ENCODE peak calls at places on chromosomes 6 and 20, in ten cellular contexts. One of them, this sample, is unnamed.
A peak's percentile ranks its signal among the peaks of the same experiment; 100 is the strongest.

GRCh38 chr6:81562169-81562568 is 190.3 kb downstream of the TENT5A start:
- DNase-seq in transverse colon: peak; percentile 12
- DNase-seq in tibial artery: no peak
- DNase-seq in fibroblast of pulmonary artery: peak; percentile 73
- DNase-seq in endothelial cell of umbilical vein: no peak
- DNase-seq in ovary: no peak
- DNase-seq in neural crest cell: no peak
- DNase-seq in HFFc6: peak; percentile 81
- DNase-seq in foreskin fibroblast: peak; percentile 75
- DNase-seq in Peyer's patch: no peak
- DNase-seq in this sample: no peak

GRCh38 chr20:39070484-39071231 is 108.5 kb downstream of the DHX35 start:
- DNase-seq in transverse colon: no peak
- DNase-seq in tibial artery: no peak
- DNase-seq in fibroblast of pulmonary artery: peak; percentile 21
- DNase-seq in endothelial cell of umbilical vein: peak; percentile 25
- DNase-seq in ovary: no peak
- DNase-seq in neural crest cell: no peak
- DNase-seq in HFFc6: peak; percentile 80
- DNase-seq in foreskin fibroblast: peak; percentile 71
- DNase-seq in Peyer's patch: no peak
- DNase-seq in this sample: no peak

GRCh38 chr6:9458424-9458823 is 956.5 kb downstream of the TFAP2A start:
- DNase-seq in transverse colon: no peak
- DNase-seq in tibial artery: no peak
- DNase-seq in fibroblast of pulmonary artery: no peak
- DNase-seq in endothelial cell of umbilical vein: no peak
- DNase-seq in ovary: no peak
- DNase-seq in neural crest cell: no peak
- DNase-seq in HFFc6: no peak
- DNase-seq in foreskin fibroblast: no peak
- DNase-seq in Peyer's patch: no peak
- DNase-seq in this sample: no peak

GRCh38 chr20:3890999-3891929 is 2.1 kb downstream of the PANK2 start:
- DNase-seq in transverse colon: no peak
- DNase-seq in tibial artery: peak; percentile 16
- DNase-seq in fibroblast of pulmonary artery: no peak
- DNase-seq in endothelial cell of umbilical vein: no peak
- DNase-seq in ovary: no peak
- DNase-seq in neural crest cell: no peak
- DNase-seq in HFFc6: no peak
- DNase-seq in foreskin fibroblast: no peak
- DNase-seq in Peyer's patch: no peak
- DNase-seq in this sample: no peak

GRCh38 chr20:22257912-22258311 is 326.5 kb downstream of the FOXA2 start:
- DNase-seq in transverse colon: no peak
- DNase-seq in tibial artery: no peak
- DNase-seq in fibroblast of pulmonary artery: no peak
- DNase-seq in endothelial cell of umbilical vein: no peak
- DNase-seq in ovary: no peak
- DNase-seq in neural crest cell: no peak
- DNase-seq in HFFc6: no peak
- DNase-seq in foreskin fibroblast: no peak
- DNase-seq in Peyer's patch: no peak
- DNase-seq in this sample: no peak

GRCh38 chr6:71043902-71044301 is 87.0 kb upstream of the B3GAT2 start:
- DNase-seq in transverse colon: no peak
- DNase-seq in tibial artery: no peak
- DNase-seq in fibroblast of pulmonary artery: peak; percentile 20
- DNase-seq in endothelial cell of umbilical vein: no peak
- DNase-seq in ovary: no peak
- DNase-seq in neural crest cell: no peak
- DNase-seq in HFFc6: no peak
- DNase-seq in foreskin fibroblast: peak; percentile 10
- DNase-seq in Peyer's patch: no peak
- DNase-seq in this sample: peak; percentile 54

GRCh38 chr6:159125977-159126376 is 43.2 kb upstream of the FNDC1 start:
- DNase-seq in transverse colon: no peak
- DNase-seq in tibial artery: no peak
- DNase-seq in fibroblast of pulmonary artery: no peak
- DNase-seq in endothelial cell of umbilical vein: no peak
- DNase-seq in ovary: no peak
- DNase-seq in neural crest cell: no peak
- DNase-seq in HFFc6: no peak
- DNase-seq in foreskin fibroblast: no peak
- DNase-seq in Peyer's patch: no peak
- DNase-seq in this sample: no peak

GRCh38 chr20:23021941-23022340 is 13.2 kb upstream of the SSTR4 start:
- DNase-seq in transverse colon: no peak
- DNase-seq in tibial artery: no peak
- DNase-seq in fibroblast of pulmonary artery: no peak
- DNase-seq in endothelial cell of umbilical vein: no peak
- DNase-seq in ovary: no peak
- DNase-seq in neural crest cell: no peak
- DNase-seq in HFFc6: no peak
- DNase-seq in foreskin fibroblast: no peak
- DNase-seq in Peyer's patch: no peak
- DNase-seq in this sample: peak; percentile 73

GRCh38 chr6:157304840-157305675 is 18.3 kb downstream of the TMEM242 start:
- DNase-seq in transverse colon: peak; percentile 26
- DNase-seq in tibial artery: peak; percentile 49
- DNase-seq in fibroblast of pulmonary artery: peak; percentile 42
- DNase-seq in endothelial cell of umbilical vein: peak; percentile 85
- DNase-seq in ovary: no peak
- DNase-seq in neural crest cell: no peak
- DNase-seq in HFFc6: peak; percentile 9
- DNase-seq in foreskin fibroblast: no peak
- DNase-seq in Peyer's patch: no peak
- DNase-seq in this sample: no peak

GRCh38 chr6:99344289-99344688 is 5.2 kb downstream of the FAXC start:
- DNase-seq in transverse colon: no peak
- DNase-seq in tibial artery: no peak
- DNase-seq in fibroblast of pulmonary artery: peak; percentile 41
- DNase-seq in endothelial cell of umbilical vein: no peak
- DNase-seq in ovary: no peak
- DNase-seq in neural crest cell: no peak
- DNase-seq in HFFc6: peak; percentile 19
- DNase-seq in foreskin fibroblast: peak; percentile 20
- DNase-seq in Peyer's patch: no peak
- DNase-seq in this sample: no peak

GRCh38 chr6:90431521-90432407 is 135.1 kb upstream of the BACH2 start:
- DNase-seq in transverse colon: no peak
- DNase-seq in tibial artery: no peak
- DNase-seq in fibroblast of pulmonary artery: no peak
- DNase-seq in endothelial cell of umbilical vein: no peak
- DNase-seq in ovary: no peak
- DNase-seq in neural crest cell: no peak
- DNase-seq in HFFc6: no peak
- DNase-seq in foreskin fibroblast: no peak
- DNase-seq in Peyer's patch: no peak
- DNase-seq in this sample: no peak

GRCh38 chr6:52503853-52504777 is 72.7 kb downstream of the TRAM2 start:
- DNase-seq in transverse colon: peak; percentile 97
- DNase-seq in tibial artery: peak; percentile 92
- DNase-seq in fibroblast of pulmonary artery: peak; percentile 69
- DNase-seq in endothelial cell of umbilical vein: peak; percentile 49
- DNase-seq in ovary: peak; percentile 42
- DNase-seq in neural crest cell: no peak
- DNase-seq in HFFc6: peak; percentile 64
- DNase-seq in foreskin fibroblast: no peak
- DNase-seq in Peyer's patch: no peak
- DNase-seq in this sample: peak; percentile 80

GRCh38 chr6:52505726-52506501 is 70.9 kb downstream of the TRAM2 start:
- DNase-seq in transverse colon: no peak
- DNase-seq in tibial artery: no peak
- DNase-seq in fibroblast of pulmonary artery: no peak
- DNase-seq in endothelial cell of umbilical vein: no peak
- DNase-seq in ovary: no peak
- DNase-seq in neural crest cell: no peak
- DNase-seq in HFFc6: no peak
- DNase-seq in foreskin fibroblast: no peak
- DNase-seq in Peyer's patch: no peak
- DNase-seq in this sample: no peak

GRCh38 chr6:52502306-52503029 is 74.4 kb downstream of the TRAM2 start:
- DNase-seq in transverse colon: no peak
- DNase-seq in tibial artery: no peak
- DNase-seq in fibroblast of pulmonary artery: no peak
- DNase-seq in endothelial cell of umbilical vein: no peak
- DNase-seq in ovary: no peak
- DNase-seq in neural crest cell: no peak
- DNase-seq in HFFc6: no peak
- DNase-seq in foreskin fibroblast: no peak
- DNase-seq in Peyer's patch: no peak
- DNase-seq in this sample: no peak

GRCh38 chr6:52504778-52505127 is 72.1 kb downstream of the TRAM2 start:
- DNase-seq in transverse colon: no peak
- DNase-seq in tibial artery: no peak
- DNase-seq in fibroblast of pulmonary artery: no peak
- DNase-seq in endothelial cell of umbilical vein: peak; percentile 45
- DNase-seq in ovary: no peak
- DNase-seq in neural crest cell: no peak
- DNase-seq in HFFc6: no peak
- DNase-seq in foreskin fibroblast: no peak
- DNase-seq in Peyer's patch: no peak
- DNase-seq in this sample: peak; percentile 55

GRCh38 chr6:52503344-52503747 is 73.5 kb downstream of the TRAM2 start:
- DNase-seq in transverse colon: no peak
- DNase-seq in tibial artery: no peak
- DNase-seq in fibroblast of pulmonary artery: no peak
- DNase-seq in endothelial cell of umbilical vein: no peak
- DNase-seq in ovary: no peak
- DNase-seq in neural crest cell: no peak
- DNase-seq in HFFc6: no peak
- DNase-seq in foreskin fibroblast: no peak
- DNase-seq in Peyer's patch: no peak
- DNase-seq in this sample: no peak
- TF ChIP-seq CTCF in transverse colon: no peak
- TF ChIP-seq CTCF in tibial artery: peak; percentile 16
- TF ChIP-seq CTCF in fibroblast of pulmonary artery: no peak
- TF ChIP-seq CTCF in endothelial cell of umbilical vein: no peak
- TF ChIP-seq CTCF in ovary: no peak
- TF ChIP-seq CTCF in neural crest cell: peak; percentile 45
- TF ChIP-seq CTCF in HFFc6: peak; percentile 24
- TF ChIP-seq CTCF in foreskin fibroblast: no peak
- TF ChIP-seq CTCF in Peyer's patch: no peak
- TF ChIP-seq CTCF in this sample: no peak

GRCh38 chr6:77926198-77926752 is 273.4 kb downstream of the MEI4 start:
- DNase-seq in transverse colon: no peak
- DNase-seq in tibial artery: no peak
- DNase-seq in fibroblast of pulmonary artery: no peak
- DNase-seq in endothelial cell of umbilical vein: peak; percentile 6
- DNase-seq in ovary: no peak
- DNase-seq in neural crest cell: no peak
- DNase-seq in HFFc6: no peak
- DNase-seq in foreskin fibroblast: no peak
- DNase-seq in Peyer's patch: no peak
- DNase-seq in this sample: no peak
- TF ChIP-seq CTCF in transverse colon: no peak
- TF ChIP-seq CTCF in tibial artery: no peak
- TF ChIP-seq CTCF in fibroblast of pulmonary artery: no peak
- TF ChIP-seq CTCF in endothelial cell of umbilical vein: peak; percentile 2
- TF ChIP-seq CTCF in ovary: no peak
- TF ChIP-seq CTCF in neural crest cell: peak; percentile 63
- TF ChIP-seq CTCF in HFFc6: no peak
- TF ChIP-seq CTCF in foreskin fibroblast: no peak
- TF ChIP-seq CTCF in Peyer's patch: no peak
- TF ChIP-seq CTCF in this sample: no peak

GRCh38 chr6:132165677-132166076 is 214.5 kb upstream of the CCN2 start:
- DNase-seq in transverse colon: no peak
- DNase-seq in tibial artery: no peak
- DNase-seq in fibroblast of pulmonary artery: no peak
- DNase-seq in endothelial cell of umbilical vein: no peak
- DNase-seq in ovary: no peak
- DNase-seq in neural crest cell: no peak
- DNase-seq in HFFc6: no peak
- DNase-seq in foreskin fibroblast: no peak
- DNase-seq in Peyer's patch: no peak
- DNase-seq in this sample: no peak

GRCh38 chr6:132166670-132167069 is 215.5 kb upstream of the CCN2 start:
- DNase-seq in transverse colon: no peak
- DNase-seq in tibial artery: no peak
- DNase-seq in fibroblast of pulmonary artery: no peak
- DNase-seq in endothelial cell of umbilical vein: no peak
- DNase-seq in ovary: no peak
- DNase-seq in neural crest cell: no peak
- DNase-seq in HFFc6: no peak
- DNase-seq in foreskin fibroblast: no peak
- DNase-seq in Peyer's patch: no peak
- DNase-seq in this sample: no peak

GRCh38 chr6:132161283-132161682 is 210.1 kb upstream of the CCN2 start:
- DNase-seq in transverse colon: no peak
- DNase-seq in tibial artery: no peak
- DNase-seq in fibroblast of pulmonary artery: peak; percentile 81
- DNase-seq in endothelial cell of umbilical vein: peak; percentile 70
- DNase-seq in ovary: no peak
- DNase-seq in neural crest cell: no peak
- DNase-seq in HFFc6: peak; percentile 59
- DNase-seq in foreskin fibroblast: peak; percentile 33
- DNase-seq in Peyer's patch: no peak
- DNase-seq in this sample: no peak
- TF ChIP-seq CTCF in transverse colon: peak; percentile 39
- TF ChIP-seq CTCF in tibial artery: peak; percentile 62
- TF ChIP-seq CTCF in fibroblast of pulmonary artery: peak; percentile 75
- TF ChIP-seq CTCF in endothelial cell of umbilical vein: peak; percentile 41
- TF ChIP-seq CTCF in ovary: no peak
- TF ChIP-seq CTCF in neural crest cell: peak; percentile 62
- TF ChIP-seq CTCF in HFFc6: peak; percentile 82
- TF ChIP-seq CTCF in foreskin fibroblast: peak; percentile 61
- TF ChIP-seq CTCF in Peyer's patch: peak; percentile 27
- TF ChIP-seq CTCF in this sample: no peak

GRCh38 chr6:146770275-146770964 is 171.6 kb downstream of the ADGB start:
- DNase-seq in transverse colon: no peak
- DNase-seq in tibial artery: peak; percentile 24
- DNase-seq in fibroblast of pulmonary artery: no peak
- DNase-seq in endothelial cell of umbilical vein: no peak
- DNase-seq in ovary: no peak
- DNase-seq in neural crest cell: no peak
- DNase-seq in HFFc6: no peak
- DNase-seq in foreskin fibroblast: no peak
- DNase-seq in Peyer's patch: no peak
- DNase-seq in this sample: no peak

GRCh38 chr6:146770965-146771735 is 172.4 kb downstream of the ADGB start:
- DNase-seq in transverse colon: peak; percentile 14
- DNase-seq in tibial artery: peak; percentile 64
- DNase-seq in fibroblast of pulmonary artery: no peak
- DNase-seq in endothelial cell of umbilical vein: peak; percentile 70
- DNase-seq in ovary: no peak
- DNase-seq in neural crest cell: no peak
- DNase-seq in HFFc6: no peak
- DNase-seq in foreskin fibroblast: no peak
- DNase-seq in Peyer's patch: peak; percentile 17
- DNase-seq in this sample: peak; percentile 62

DNA sequence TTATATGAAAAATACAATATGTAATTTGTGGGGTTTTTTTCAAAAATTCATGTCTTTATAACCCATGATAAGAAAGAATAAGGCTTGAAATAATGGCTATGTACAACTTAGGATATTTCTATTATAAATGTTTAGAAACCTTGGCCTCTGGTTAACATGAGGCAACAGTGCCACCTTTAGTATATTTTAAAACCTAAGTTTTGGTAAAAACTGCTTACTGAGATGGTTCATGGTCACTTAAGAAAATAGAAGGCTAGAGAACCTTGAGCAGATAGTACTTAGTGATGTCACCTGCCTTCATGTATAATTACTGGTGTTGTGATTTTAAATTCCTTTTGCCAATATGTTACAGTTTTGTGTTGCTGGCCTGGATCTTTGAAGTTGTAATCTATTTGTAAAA is 176.5 kb downstream of the ADGB start:
- DNase-seq in transverse colon: no peak
- DNase-seq in tibial artery: no peak
- DNase-seq in fibroblast of pulmonary artery: peak; percentile 28
- DNase-seq in endothelial cell of umbilical vein: peak; percentile 2
- DNase-seq in ovary: no peak
- DNase-seq in neural crest cell: no peak
- DNase-seq in HFFc6: no peak
- DNase-seq in foreskin fibroblast: peak; percentile 5
- DNase-seq in Peyer's patch: no peak
- DNase-seq in this sample: no peak
- TF ChIP-seq CTCF in transverse colon: no peak
- TF ChIP-seq CTCF in tibial artery: no peak
- TF ChIP-seq CTCF in fibroblast of pulmonary artery: no peak
- TF ChIP-seq CTCF in endothelial cell of umbilical vein: no peak
- TF ChIP-seq CTCF in ovary: no peak
- TF ChIP-seq CTCF in neural crest cell: peak; percentile 15
- TF ChIP-seq CTCF in HFFc6: peak; percentile 36
- TF ChIP-seq CTCF in foreskin fibroblast: no peak
- TF ChIP-seq CTCF in Peyer's patch: no peak
- TF ChIP-seq CTCF in this sample: no peak